ENCODE peak calls at places on chromosomes 3 and 15, in five cellular contexts. Y, H, B, Q and C are unnamed samples.

GRCh38 chr3:65689436-65689835 is 349.3 kb downstream of the MAGI1 start:
- DNase-seq in Y (no peak), H (no peak), B (no peak), Q (no peak), C (no peak)

GRCh38 chr3:191470080-191470479 is 9.1 kb downstream of the PYDC2 start:
- DNase-seq in Y (no peak), H (no peak), B (no peak), Q (no peak), C (no peak)

GRCh38 chr3:151814588-151814987 is 672 bp downstream of the AADAC start:
- DNase-seq in Y (no peak), H (no peak), B (no peak), Q (no peak), C (no peak)

GRCh38 chr3:172622156-172622555 is 88.7 kb downstream of the NCEH1 start:
- DNase-seq in Y (no peak), H (no peak), B (no peak), Q (no peak), C (no peak)

GRCh38 chr3:70840106-70840870 is 527.9 kb upstream of the MDFIC2 start:
- DNase-seq in Y (no peak), H (no peak), B (no peak), Q (no peak), C (no peak)

GRCh38 chr3:197494366-197495058 is 61.3 kb downstream of the BDH1 start:
- DNase-seq in Y (no peak), H (no peak), B (no peak), Q (peak), C (no peak)

GRCh38 chr3:183306798-183307671 is 54.0 kb downstream of the B3GNT5 start:
- DNase-seq in Y (peak), H (peak), B (no peak), Q (peak), C (peak)

GRCh38 chr3:126393563-126393962 is 1.1 kb upstream of the CFAP100 start:
- DNase-seq in Y (no peak), H (peak), B (no peak), Q (peak), C (no peak)

GRCh38 chr3:126023390-126023789 is 54.4 kb downstream of the ROPN1B start:
- DNase-seq in Y (no peak), H (no peak), B (no peak), Q (no peak), C (no peak)

GRCh38 chr3:105365536-105366301 is 990 bp upstream of the ALCAM start:
- DNase-seq in Y (no peak), H (no peak), B (no peak), Q (no peak), C (peak)

GRCh38 chr3:25292604-25293003 is 135.5 kb upstream of the RARB start:
- DNase-seq in Y (no peak), H (no peak), B (no peak), Q (no peak), C (no peak)

GRCh38 chr15:63037996-63038720 is 4.4 kb upstream of the TPM1 start:
- DNase-seq in Y (no peak), H (no peak), B (no peak), Q (no peak), C (no peak)

GRCh38 chr15:30956216-30956803 is 35.1 kb downstream of the MTMR10 start:
- DNase-seq in Y (no peak), H (no peak), B (no peak), Q (no peak), C (no peak)

GRCh38 chr3:46854543-46854942 is 8.7 kb downstream of the MYL3 start:
- DNase-seq in Y (no peak), H (no peak), B (peak), Q (no peak), C (peak)

GRCh38 chr15:39860200-39860599 is 59.9 kb downstream of the GPR176 start:
- DNase-seq in Y (no peak), H (no peak), B (no peak), Q (no peak), C (no peak)

GRCh38 chr15:89671687-89672086 is 7.5 kb downstream of the PLIN1 start:
- DNase-seq in Y (no peak), H (no peak), B (no peak), Q (no peak), C (no peak)

GRCh38 chr15:64430000-64430735 is 30.2 kb upstream of the ZNF609 start:
- DNase-seq in Y (peak), H (no peak), B (no peak), Q (peak), C (peak)

GRCh38 chr3:194344012-194344411 is 7.1 kb downstream of the CPN2 start:
- DNase-seq in Y (peak), H (peak), B (peak), Q (peak), C (peak)